ENCODE peak calls at places on chromosomes 4 and X, in eight cellular contexts. E is fibroblast of the aortic adventitia; S is bronchial epithelial cell; G is stimulated activated naive CD4-positive, alpha-beta T cell treated with Interleukin-2 at 50 U/mL for 16 hours; J is tibial nerve; T is stomach; C is foreskin fibroblast; M is stimulated activated CD4-positive, alpha-beta T cell treated with anti-CD3 and anti-CD28 coated beads, Interleukin-15, amount 100 ng/mL, for 1 hour. I is an unnamed sample.

GRCh38 chrX:145821291-145821897 is 3.8 kb downstream of the SLITRK2 start:
- DNase-seq in C (no peak), S (no peak), G (no peak), M (no peak), T (no peak), E (no peak), J (no peak), I (no peak)

GRCh38 chr4:61489927-61490326 is 289.8 kb downstream of the ADGRL3 start:
- DNase-seq in S (no peak), J (no peak), G (no peak), M (no peak), E (no peak), T (no peak), C (no peak), I (no peak)

GRCh38 chr4:87521757-87522374 is 7.3 kb downstream of the SPARCL1 start:
- DNase-seq in M (no peak), J (no peak), C (peak; percentile 29), T (no peak), S (peak; percentile 91), G (no peak), E (peak; percentile 66), I (peak; percentile 48)

GRCh38 chr4:133565379-133565778 is 416.3 kb downstream of the PCDH10 start:
- DNase-seq in M (no peak), J (no peak), C (no peak), T (no peak), G (no peak), S (peak; percentile 3), E (peak; percentile 2), I (peak; percentile 60)

GRCh38 chr4:140028676-140029407 is 125.1 kb downstream of the MAML3 start:
- DNase-seq in C (no peak), S (no peak), G (no peak), J (no peak), E (no peak), T (no peak), M (no peak), I (peak; percentile 49)

GRCh38 chr4:38664704-38665401 is 854 bp downstream of the KLF3 start:
- DNase-seq in M (no peak), E (peak; percentile 58), S (no peak), J (peak; percentile 52), T (peak; percentile 69), C (no peak), G (peak; percentile 50), I (peak; percentile 42)

GRCh38 chrX:47169726-47170515 is 23.7 kb upstream of the UBA1 start:
- DNase-seq in M (no peak), J (no peak), G (no peak), C (no peak), E (peak; percentile 72), S (no peak), T (peak; percentile 23), I (peak; percentile 13)

GRCh38 chr4:139528377-139529005 is 27.5 kb downstream of the SETD7 start:
- DNase-seq in S (peak; percentile 30), G (no peak), E (peak; percentile 89), M (no peak), T (peak; percentile 45), C (peak; percentile 91), J (peak; percentile 34), I (peak; percentile 84)

GRCh38 chr4:128385683-128386304 is 98.2 kb upstream of the PGRMC2 start:
- DNase-seq in T (no peak), M (no peak), G (no peak), J (no peak), C (no peak), S (peak; percentile 91), E (peak; percentile 59), I (peak; percentile 92)

GRCh38 chr4:15040916-15041463 is 38.7 kb downstream of the CPEB2 start:
- DNase-seq in E (peak; percentile 38), T (no peak), C (no peak), J (no peak), G (no peak), S (no peak), M (no peak), I (peak; percentile 56)

GRCh38 chrX:107684956-107685385 is 56.7 kb downstream of the PRPS1 start:
- DNase-seq in E (peak; percentile 48), J (peak; percentile 63), C (peak; percentile 47), M (no peak), T (peak; percentile 91), G (no peak), S (peak; percentile 90), I (peak; percentile 95)

GRCh38 chrX:122777766-122778165 is 406.3 kb upstream of the GRIA3 start:
- DNase-seq in S (peak; percentile 3), C (peak; percentile 2), T (no peak), J (no peak), G (no peak), M (no peak), E (peak; percentile 1), I (no peak)

GRCh38 chrX:20026278-20026677 is 35.4 kb upstream of the BCLAF3 start:
- DNase-seq in E (peak; percentile 35), C (peak; percentile 7), G (no peak), J (no peak), S (peak; percentile 33), M (no peak), T (no peak), I (peak; percentile 78)